ENCODE peak calls at places on chromosomes 7 and 10, in nine cellular contexts. K, Q, M, N, T, J, H, W and E are unnamed samples.

GRCh38 chr7:71740196-71740560 is 608.2 kb downstream of the GALNT17 start:
- DNase-seq in W (no peak), T (no peak), K (no peak), Q (no peak), J (no peak), H (no peak), N (no peak), M (no peak), E (no peak)

GRCh38 chr10:5442056-5442989 is 30.0 kb downstream of the NET1 start:
- DNase-seq in Q (no peak), K (no peak), M (peak), N (no peak), H (peak), T (peak), J (no peak), W (peak), E (peak)

GRCh38 chr7:23332881-23333612 is 33.9 kb downstream of the MALSU1 start:
- DNase-seq in M (peak), J (no peak), T (no peak), Q (peak), N (no peak), K (peak), W (no peak), H (peak), E (no peak)

GRCh38 chr10:132193907-132194552 is 7.3 kb downstream of the DPYSL4 start:
- DNase-seq in K (no peak), J (no peak), M (no peak), H (no peak), N (peak), Q (peak), T (no peak), W (peak), E (peak)

GRCh38 chr7:6164491-6164890 is 107.9 kb downstream of the CYTH3 start:
- DNase-seq in K (no peak), M (no peak), T (no peak), N (no peak), Q (peak), J (no peak), W (no peak), H (no peak), E (no peak)

GRCh38 chr7:23490357-23491131 is 20.3 kb upstream of the IGF2BP3 start:
- DNase-seq in W (no peak), M (no peak), N (peak), H (no peak), Q (peak), K (peak), T (peak), J (no peak), E (no peak)

GRCh38 chr7:113608786-113609185 is 310.0 kb downstream of the PPP1R3A start:
- DNase-seq in N (no peak), Q (no peak), J (no peak), W (no peak), K (no peak), T (no peak), H (no peak), M (no peak), E (no peak)

GRCh38 chr7:3942778-3943177 is 641.7 kb downstream of the SDK1 start:
- DNase-seq in H (no peak), N (no peak), W (no peak), J (no peak), K (no peak), Q (no peak), T (no peak), M (no peak), E (no peak)

GRCh38 chr7:138226851-138227250 is 150.6 kb downstream of the AKR1D1 start:
- DNase-seq in T (no peak), J (no peak), K (no peak), Q (no peak), W (no peak), H (no peak), M (no peak), N (no peak), E (no peak)

GRCh38 chr10:103277713-103278299 is 868 bp downstream of the INA start:
- DNase-seq in M (no peak), T (no peak), H (no peak), W (no peak), Q (no peak), K (no peak), N (no peak), J (no peak), E (no peak)

GRCh38 chr10:17961551-17962422 is 10.1 kb downstream of the SLC39A12 start:
- DNase-seq in T (no peak), W (no peak), K (no peak), Q (no peak), M (peak), H (no peak), N (no peak), J (no peak), E (no peak)

GRCh38 chr7:21084286-21084685 is 297.6 kb upstream of the SP8 start:
- DNase-seq in T (no peak), H (no peak), N (no peak), M (no peak), J (no peak), K (no peak), W (no peak), Q (no peak), E (no peak)

GRCh38 chr10:97318772-97319651 is at the start of gene FRAT1:
- DNase-seq in K (peak), M (peak), W (peak), N (peak), J (peak), Q (peak), T (peak), H (peak), E (peak)

GRCh38 chr7:95686109-95686508 is 86.2 kb upstream of the DYNC1I1 start:
- DNase-seq in M (peak), W (peak), K (peak), N (no peak), H (peak), T (no peak), Q (peak), J (no peak), E (no peak)

GRCh38 chr10:63554666-63555065 is 33.5 kb downstream of the REEP3 start:
- DNase-seq in T (peak), K (no peak), Q (no peak), H (no peak), W (no peak), N (peak), J (no peak), M (peak), E (peak)

GRCh38 chr7:149196705-149197171 is 1.4 kb downstream of the ZNF282 start:
- DNase-seq in M (no peak), W (peak), T (no peak), Q (no peak), H (no peak), N (no peak), J (no peak), K (no peak), E (no peak)

GRCh38 chr10:79414714-79415113 is 30.7 kb downstream of the ZCCHC24 start:
- DNase-seq in N (peak), W (no peak), M (no peak), K (no peak), J (no peak), Q (no peak), T (no peak), H (no peak), E (no peak)

GRCh38 chr7:139192014-139192706 is 38.9 kb upstream of the UBN2 start:
- DNase-seq in W (no peak), N (no peak), K (no peak), H (no peak), J (no peak), Q (no peak), M (peak), T (no peak), E (no peak)

GRCh38 chr10:14556285-14556956 is 218.3 kb downstream of the FAM107B start:
- DNase-seq in Q (no peak), H (no peak), T (peak), N (peak), W (peak), M (peak), K (no peak), J (no peak), E (no peak)

DNA sequence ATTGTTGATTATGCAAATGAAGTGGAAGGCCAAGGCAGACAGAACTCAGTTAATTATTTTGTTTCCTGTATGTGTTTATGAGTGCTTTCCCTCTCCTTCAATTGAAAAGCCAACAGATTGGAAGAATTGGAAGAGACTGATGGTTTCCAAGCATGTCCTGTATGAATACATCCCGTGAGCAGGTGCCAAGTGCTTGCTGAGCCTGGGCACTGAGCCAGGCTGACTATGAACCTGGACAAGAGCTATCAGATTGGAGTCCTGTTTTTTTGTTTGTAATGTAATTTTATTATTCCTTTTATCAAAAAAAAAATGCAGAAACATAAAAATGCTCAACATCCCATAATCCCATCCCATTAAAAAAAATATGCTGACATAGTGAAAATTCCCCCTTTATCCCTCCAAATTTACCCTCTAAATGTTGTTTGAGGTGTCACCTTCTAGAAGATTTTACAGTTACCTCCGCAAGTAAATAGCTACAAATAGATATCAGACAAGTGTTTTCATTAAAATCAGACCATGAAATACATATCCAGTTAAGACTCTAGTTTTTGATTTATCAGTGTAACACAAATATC is 449.5 kb downstream of the GRID1 start:
- DNase-seq in N (no peak), K (peak), Q (no peak), M (no peak), H (no peak), J (peak), T (no peak), W (no peak), E (no peak)
- TF ChIP-seq CTCF in N (no peak), K (no peak), Q (no peak), M (no peak), H (no peak), J (no peak), T (no peak), W (no peak), E (no peak)

DNA sequence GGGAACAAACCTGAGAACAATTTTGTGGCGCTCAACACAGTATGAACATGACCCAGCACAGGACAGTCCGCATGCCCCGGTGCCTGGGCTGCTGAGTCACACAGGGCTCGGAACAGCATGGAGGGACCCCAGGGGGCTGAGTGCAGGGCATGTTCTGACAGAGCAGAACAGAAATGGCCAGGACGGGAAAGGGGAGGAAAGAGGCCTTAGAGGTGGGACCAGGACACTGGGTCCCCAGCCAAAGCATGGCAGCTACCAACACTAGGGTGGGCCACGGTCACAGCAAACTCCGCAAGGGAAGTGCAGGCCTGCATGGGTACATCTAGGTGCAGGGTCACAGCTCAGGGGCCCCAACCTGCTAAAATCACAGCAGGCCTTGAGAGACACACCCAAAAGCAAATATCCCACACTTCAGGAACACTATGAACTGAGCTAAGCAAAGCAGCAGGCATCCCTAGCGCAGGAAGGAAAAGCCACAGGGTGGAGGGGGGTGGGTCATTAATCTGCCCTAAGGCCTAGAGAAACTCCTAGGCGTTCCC is 5.6 kb downstream of the IMPDH1 start:
- DNase-seq in J (no peak), Q (no peak), N (no peak), H (no peak), K (no peak), W (no peak), T (no peak), M (no peak), E (no peak)
- H3K27ac ChIP-seq in J (no peak), Q (no peak), N (no peak), H (peak), K (no peak), W (no peak), T (no peak), M (no peak), E (peak)

GRCh38 chr7:46581276-46581675 is 660.2 kb upstream of the IGFBP3 start:
- DNase-seq in T (no peak), H (no peak), K (no peak), J (no peak), M (no peak), Q (no peak), W (no peak), N (no peak), E (no peak)
- TF ChIP-seq CTCF in T (no peak), H (no peak), K (no peak), J (no peak), M (no peak), Q (no peak), W (no peak), N (no peak), E (no peak)

DNA sequence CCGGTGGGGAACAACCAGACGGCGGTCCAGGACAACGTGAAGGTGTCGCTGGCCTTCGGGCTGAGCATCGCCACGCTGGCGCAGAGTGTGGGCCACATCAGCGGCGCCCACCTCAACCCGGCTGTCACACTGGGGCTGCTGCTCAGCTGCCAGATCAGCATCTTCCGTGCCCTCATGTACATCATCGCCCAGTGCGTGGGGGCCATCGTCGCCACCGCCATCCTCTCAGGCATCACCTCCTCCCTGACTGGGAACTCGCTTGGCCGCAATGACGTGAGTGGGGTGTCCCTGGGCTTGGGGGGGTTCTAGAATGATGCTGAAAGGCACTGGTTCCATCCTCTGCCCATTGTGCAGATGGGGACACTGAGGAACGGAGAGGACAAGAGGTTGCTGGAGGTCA is 368 bp downstream of the AQP1 start:
- DNase-seq in N (no peak), H (no peak), M (no peak), J (no peak), Q (no peak), T (no peak), K (no peak), W (no peak), E (no peak)
- H3K27ac ChIP-seq in N (peak), H (peak), M (no peak), J (peak), Q (peak), T (no peak), K (no peak), W (no peak), E (no peak)

GRCh38 chr10:78383378-78383777 is 349.7 kb downstream of the RPS24 start:
- DNase-seq in H (no peak), T (no peak), K (no peak), Q (no peak), W (no peak), J (no peak), N (no peak), M (no peak), E (no peak)

GRCh38 chr10:78378192-78378591 is 344.5 kb downstream of the RPS24 start:
- DNase-seq in J (no peak), W (no peak), N (no peak), K (no peak), Q (no peak), H (no peak), T (no peak), M (no peak), E (no peak)

GRCh38 chr10:78382047-78382446 is 348.4 kb downstream of the RPS24 start:
- DNase-seq in Q (no peak), N (no peak), H (no peak), T (no peak), M (no peak), K (no peak), W (no peak), J (no peak), E (no peak)

GRCh38 chr10:78382776-78383175 is 349.1 kb downstream of the RPS24 start:
- DNase-seq in H (no peak), T (no peak), J (no peak), M (no peak), K (no peak), W (no peak), Q (no peak), N (no peak), E (no peak)

GRCh38 chr10:78381072-78381471 is 347.4 kb downstream of the RPS24 start:
- DNase-seq in K (no peak), H (no peak), M (no peak), W (no peak), J (no peak), Q (no peak), N (no peak), T (no peak), E (no peak)
- TF ChIP-seq CTCF in K (no peak), H (no peak), M (peak), W (peak), J (no peak), Q (no peak), N (no peak), T (no peak), E (no peak)

DNA sequence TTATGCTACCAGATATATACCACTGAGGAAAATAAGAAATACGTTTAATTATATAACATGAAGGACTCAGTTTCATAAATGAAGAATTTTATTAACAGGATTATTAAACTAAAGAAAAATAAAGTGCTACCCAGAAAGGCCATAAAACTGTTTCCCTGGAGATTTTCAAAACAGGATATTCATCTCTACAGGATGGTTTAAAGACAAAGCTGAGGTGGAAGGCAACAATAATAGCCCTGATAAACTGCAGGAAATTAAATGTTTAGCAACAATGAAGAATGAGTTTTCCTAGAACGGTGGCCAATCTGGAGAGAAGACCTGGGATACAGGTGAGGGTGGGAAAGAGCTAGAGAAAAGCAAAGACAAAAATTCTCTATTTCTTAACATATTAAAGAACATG is 11.9 kb downstream of the RHEB start:
- DNase-seq in H (no peak), N (no peak), M (no peak), Q (no peak), T (no peak), W (no peak), J (no peak), K (no peak), E (no peak)
- H3K27ac ChIP-seq in H (peak), N (no peak), M (no peak), Q (no peak), T (no peak), W (no peak), J (peak), K (no peak), E (no peak)